ENCODE peak calls at places on chromosomes 1 and 21, in ten cellular contexts. I is foreskin fibroblast, R is GM10248, E is RWPE2, L is fibroblast of the aortic adventitia, C is HCT116, N is lower leg skin, M is H9, D is astrocyte of the spinal cord, U is BJ. J is an unnamed sample.

GRCh38 chr1:85343612-85344255 is 67.3 kb upstream of the BCL10 start:
- DNase-seq in E (no peak), R (no peak), C (no peak), D (peak; percentile 90), I (peak; percentile 49), U (peak; percentile 88), M (no peak), L (peak; percentile 82), N (no peak), J (no peak)

GRCh38 chr1:242425232-242425631 is 99.3 kb downstream of the PLD5 start:
- DNase-seq in M (no peak), U (no peak), L (no peak), R (no peak), E (no peak), D (no peak), N (no peak), I (no peak), C (peak; percentile 15), J (no peak)

GRCh38 chr1:209403921-209404320 is 179.6 kb upstream of the CAMK1G start:
- DNase-seq in C (peak; percentile 49), M (no peak), E (no peak), D (no peak), N (no peak), R (no peak), L (no peak), I (no peak), U (no peak), J (no peak)

GRCh38 chr1:65729308-65729707 is 63.4 kb upstream of the PDE4B start:
- DNase-seq in E (no peak), D (no peak), I (no peak), R (no peak), N (no peak), M (no peak), L (no peak), C (no peak), U (no peak), J (no peak)

GRCh38 chr1:29736582-29737188 is 500.4 kb downstream of the PTPRU start:
- DNase-seq in L (peak; percentile 78), C (no peak), M (peak; percentile 49), I (peak; percentile 28), R (no peak), E (no peak), D (peak; percentile 67), N (no peak), U (no peak), J (no peak)

GRCh38 chr1:12454406-12455391 is 163.3 kb downstream of the DHRS3 start:
- DNase-seq in L (peak; percentile 92), N (peak; percentile 90), E (no peak), M (no peak), R (no peak), D (peak; percentile 72), U (peak; percentile 63), C (no peak), I (no peak), J (no peak)

GRCh38 chr1:172360511-172360910 is 60.0 kb upstream of the C1orf105 start:
- DNase-seq in M (peak; percentile 73), U (no peak), R (no peak), N (no peak), D (peak; percentile 6), I (no peak), L (no peak), C (no peak), E (no peak), J (no peak)

GRCh38 chr1:60765204-60765603 is 317.2 kb upstream of the NFIA start:
- DNase-seq in I (peak; percentile 25), D (peak; percentile 31), L (peak; percentile 34), N (no peak), C (peak; percentile 50), M (peak; percentile 45), E (no peak), U (no peak), R (peak; percentile 9), J (no peak)

GRCh38 chr1:2978691-2979190 is 42.5 kb upstream of the ACTRT2 start:
- DNase-seq in N (peak; percentile 82), D (no peak), M (no peak), C (no peak), R (no peak), I (no peak), L (no peak), U (no peak), E (no peak), J (peak; percentile 10)

GRCh38 chr1:185238447-185238846 is 78.6 kb downstream of the IVNS1ABP start:
- DNase-seq in L (peak; percentile 39), R (no peak), D (peak; percentile 14), U (no peak), E (no peak), I (peak; percentile 18), N (no peak), C (peak; percentile 7), M (no peak), J (no peak)

GRCh38 chr1:206032356-206033140 is 8.9 kb upstream of the CTSE start:
- DNase-seq in L (peak; percentile 11), D (no peak), N (no peak), I (no peak), R (no peak), U (no peak), C (no peak), M (no peak), E (no peak), J (no peak)

GRCh38 chr1:211631168-211631567 is 44.3 kb downstream of the NEK2 start:
- DNase-seq in U (no peak), M (no peak), D (no peak), I (no peak), R (no peak), E (no peak), N (no peak), C (no peak), L (no peak), J (no peak)

GRCh38 chr1:12616709-12617373 is 1.2 kb downstream of the DHRS3 start:
- DNase-seq in E (no peak), I (no peak), N (peak; percentile 92), L (no peak), C (no peak), U (no peak), M (no peak), D (no peak), R (no peak), J (no peak)

GRCh38 chr1:14413809-14414208 is 184.7 kb upstream of the KAZN start:
- DNase-seq in C (no peak), M (no peak), N (peak; percentile 53), I (peak; percentile 12), E (no peak), D (peak; percentile 57), U (no peak), R (no peak), L (peak; percentile 58), J (no peak)

GRCh38 chr1:244325056-244325764 is 126.5 kb downstream of the ADSS2 start:
- DNase-seq in L (peak; percentile 37), N (peak; percentile 79), C (no peak), I (no peak), M (peak; percentile 12), D (no peak), E (no peak), U (no peak), R (no peak), J (no peak)

GRCh38 chr1:26889580-26890466 is at the start of gene GPN2:
- DNase-seq in N (peak; percentile 94), D (peak; percentile 74), E (peak; percentile 73), L (peak; percentile 72), U (peak; percentile 29), R (peak; percentile 94), C (peak; percentile 51), I (peak; percentile 75), M (peak; percentile 77), J (peak; percentile 74)

GRCh38 chr21:31279986-31280385 is 64.1 kb downstream of the TIAM1 start:
- DNase-seq in E (no peak), U (no peak), I (no peak), C (no peak), N (no peak), L (peak; percentile 10), M (no peak), D (no peak), R (no peak), J (no peak)

GRCh38 chr1:207259391-207259790 is 62.1 kb upstream of the CD55 start:
- DNase-seq in U (no peak), N (no peak), L (peak; percentile 43), E (no peak), R (no peak), D (peak; percentile 36), I (peak; percentile 9), M (peak; percentile 38), C (peak; percentile 27), J (no peak)

GRCh38 chr1:151499355-151499754 is 11.8 kb upstream of the CGN start:
- DNase-seq in E (no peak), M (no peak), C (no peak), L (no peak), D (no peak), I (no peak), N (no peak), R (no peak), U (no peak), J (no peak)
- TF ChIP-seq CTCF in E (no peak), M (no peak), C (no peak), L (no peak), D (no peak), I (no peak), N (no peak), R (no peak), U (no peak), J (no peak)

GRCh38 chr21:37073417-37074194 is 552 bp downstream of the TTC3 start:
- DNase-seq in E (peak; percentile 66), D (peak; percentile 32), R (peak; percentile 47), C (no peak), M (no peak), L (peak; percentile 65), N (peak; percentile 94), I (peak; percentile 37), U (no peak), J (peak; percentile 79)
- TF ChIP-seq CTCF in E (no peak), D (no peak), R (peak; percentile 39), C (no peak), M (no peak), L (no peak), N (no peak), I (no peak), U (peak; percentile 33), J (no peak)

GRCh38 chr21:25449950-25450349 is 157.3 kb downstream of the MRPL39 start:
- DNase-seq in C (no peak), M (no peak), E (no peak), N (no peak), I (no peak), U (no peak), R (no peak), L (no peak), D (no peak), J (no peak)
- TF ChIP-seq CTCF in C (no peak), M (no peak), E (no peak), N (no peak), I (no peak), U (no peak), R (no peak), L (no peak), D (no peak), J (no peak)

GRCh38 chr1:23804183-23804582 is 3.6 kb upstream of the GALE start:
- DNase-seq in D (no peak), R (no peak), L (no peak), E (no peak), I (no peak), N (no peak), U (no peak), C (no peak), M (no peak), J (no peak)
- TF ChIP-seq CTCF in D (peak; percentile 17), R (no peak), L (peak; percentile 12), E (no peak), I (no peak), N (no peak), U (peak; percentile 28), C (peak; percentile 27), M (peak; percentile 38), J (no peak)

GRCh38 chr1:69691179-69691578 is 123.5 kb downstream of the LRRC7 start:
- DNase-seq in C (no peak), I (no peak), R (no peak), M (no peak), D (no peak), U (no peak), L (no peak), E (no peak), N (no peak), J (no peak)
- TF ChIP-seq CTCF in C (no peak), I (no peak), R (no peak), M (no peak), D (no peak), U (no peak), L (no peak), E (no peak), N (no peak), J (no peak)